ENCODE peak calls at places on chromosome 21, in eight cellular contexts. A is fibroblast of lung, S is neural progenitor cell, B is mesendoderm, H is neuronal stem cell, Z is mesenchymal stem cell, Q is MM.1S, M is NT2/D1. C is an unnamed sample.

GRCh38 chr21:27269646-27270045 is 302.8 kb upstream of the ADAMTS5 start:
- DNase-seq in A (peak; percentile 89), S (no peak), B (peak; percentile 40), H (no peak), Z (peak; percentile 97), Q (no peak), M (peak; percentile 9), C (peak; percentile 8)

GRCh38 chr21:30044447-30045064 is 104.8 kb upstream of the GRIK1 start:
- DNase-seq in A (peak; percentile 3), S (peak; percentile 31), B (peak; percentile 18), H (peak; percentile 14), Z (peak; percentile 14), Q (peak; percentile 23), M (no peak), C (peak; percentile 70)

GRCh38 chr21:41722052-41723018 is 44.5 kb downstream of the RIPK4 start:
- DNase-seq in A (no peak), S (no peak), B (no peak), H (no peak), Z (no peak), Q (no peak), M (no peak), C (no peak)

GRCh38 chr21:37749132-37749531 is 167.1 kb downstream of the KCNJ6 start:
- DNase-seq in A (no peak), S (no peak), B (no peak), H (no peak), Z (no peak), Q (no peak), M (no peak), C (no peak)

GRCh38 chr21:39447264-39447663 is 1.7 kb upstream of the LCA5L start:
- DNase-seq in A (no peak), S (no peak), B (no peak), H (no peak), Z (no peak), Q (no peak), M (no peak), C (no peak)

GRCh38 chr21:29189358-29189757 is 58.9 kb downstream of the MAP3K7CL start:
- DNase-seq in A (peak; percentile 56), S (no peak), B (no peak), H (no peak), Z (no peak), Q (no peak), M (no peak), C (no peak)

GRCh38 chr21:30395731-30396130 is at the start of gene KRTAP13-1:
- DNase-seq in A (no peak), S (no peak), B (no peak), H (no peak), Z (no peak), Q (no peak), M (no peak), C (no peak)

GRCh38 chr21:43986544-43987451 is 25.3 kb upstream of the TRAPPC10 start:
- DNase-seq in A (no peak), S (no peak), B (no peak), H (no peak), Z (no peak), Q (no peak), M (no peak), C (no peak)

GRCh38 chr21:33539612-33540011 is 2.3 kb downstream of the GART start:
- DNase-seq in A (peak; percentile 35), S (no peak), B (no peak), H (no peak), Z (no peak), Q (no peak), M (no peak), C (no peak)

GRCh38 chr21:31874817-31875216 is 2.0 kb downstream of the HUNK start:
- DNase-seq in A (no peak), S (peak; percentile 56), B (peak; percentile 70), H (peak; percentile 20), Z (no peak), Q (no peak), M (no peak), C (no peak)

GRCh38 chr21:31343680-31344480 is at the start of gene TIAM1:
- DNase-seq in A (peak; percentile 88), S (peak; percentile 68), B (peak; percentile 93), H (peak; percentile 42), Z (peak; percentile 58), Q (no peak), M (peak; percentile 51), C (peak; percentile 89)

GRCh38 chr21:41950941-41951408 is 2.8 kb downstream of the C2CD2 start:
- DNase-seq in A (no peak), S (peak; percentile 84), B (peak; percentile 73), H (no peak), Z (no peak), Q (no peak), M (peak; percentile 49), C (no peak)

GRCh38 chr21:33286600-33287456 is 20.7 kb downstream of the IL10RB start:
- DNase-seq in A (peak; percentile 91), S (no peak), B (peak; percentile 32), H (no peak), Z (peak; percentile 3), Q (no peak), M (no peak), C (peak; percentile 82)

GRCh38 chr21:41369105-41369914 is 7.5 kb downstream of the MX2 start:
- DNase-seq in A (no peak), S (peak; percentile 82), B (peak; percentile 84), H (peak; percentile 56), Z (peak; percentile 30), Q (no peak), M (peak; percentile 68), C (no peak)

GRCh38 chr21:35677298-35677841 is 383.0 kb downstream of the SETD4 start:
- DNase-seq in A (no peak), S (no peak), B (no peak), H (no peak), Z (no peak), Q (no peak), M (no peak), C (peak; percentile 40)

GRCh38 chr21:15010645-15011044 is 54.2 kb downstream of the NRIP1 start:
- DNase-seq in A (peak; percentile 81), S (no peak), B (no peak), H (no peak), Z (peak; percentile 71), Q (no peak), M (no peak), C (no peak)

GRCh38 chr21:39523398-39523797 is 71.6 kb downstream of the SH3BGR start:
- DNase-seq in A (no peak), S (no peak), B (no peak), H (no peak), Z (no peak), Q (no peak), M (no peak), C (no peak)

GRCh38 chr21:30986966-30987365 is 51.3 kb downstream of the KRTAP19-8 start:
- DNase-seq in A (no peak), S (no peak), B (no peak), H (no peak), Z (no peak), Q (no peak), M (no peak), C (no peak)

GRCh38 chr21:42563261-42564045 is 49.8 kb downstream of the SLC37A1 start:
- DNase-seq in A (no peak), S (no peak), B (no peak), H (no peak), Z (no peak), Q (no peak), M (no peak), C (no peak)

GRCh38 chr21:40837456-40837855 is 9.5 kb downstream of the DSCAM start:
- DNase-seq in A (peak; percentile 63), S (no peak), B (no peak), H (no peak), Z (no peak), Q (no peak), M (no peak), C (no peak)

GRCh38 chr21:15444118-15444960 is 285.4 kb upstream of the USP25 start:
- DNase-seq in A (no peak), S (no peak), B (peak; percentile 83), H (no peak), Z (peak; percentile 32), Q (no peak), M (no peak), C (no peak)

GRCh38 chr21:38758815-38759214 is 46.9 kb upstream of the ETS2 start:
- DNase-seq in A (peak; percentile 22), S (no peak), B (no peak), H (no peak), Z (no peak), Q (no peak), M (no peak), C (no peak)

GRCh38 chr21:35252831-35253230 is 203.7 kb upstream of the RUNX1 start:
- DNase-seq in A (peak; percentile 81), S (no peak), B (no peak), H (no peak), Z (no peak), Q (no peak), M (no peak), C (peak; percentile 64)

GRCh38 chr21:17789660-17790059 is 29.5 kb downstream of the C21orf91 start:
- DNase-seq in A (no peak), S (no peak), B (no peak), H (no peak), Z (no peak), Q (peak; percentile 42), M (no peak), C (no peak)
- H3K9ac ChIP-seq in A (no peak overlapping the region), S (no peak overlapping the region), B (no peak overlapping the region), H (no peak overlapping the region), Z (no peak overlapping the region), Q (peak overlapping the region; percentile 48), M (no peak overlapping the region), C (no peak overlapping the region)

DNA sequence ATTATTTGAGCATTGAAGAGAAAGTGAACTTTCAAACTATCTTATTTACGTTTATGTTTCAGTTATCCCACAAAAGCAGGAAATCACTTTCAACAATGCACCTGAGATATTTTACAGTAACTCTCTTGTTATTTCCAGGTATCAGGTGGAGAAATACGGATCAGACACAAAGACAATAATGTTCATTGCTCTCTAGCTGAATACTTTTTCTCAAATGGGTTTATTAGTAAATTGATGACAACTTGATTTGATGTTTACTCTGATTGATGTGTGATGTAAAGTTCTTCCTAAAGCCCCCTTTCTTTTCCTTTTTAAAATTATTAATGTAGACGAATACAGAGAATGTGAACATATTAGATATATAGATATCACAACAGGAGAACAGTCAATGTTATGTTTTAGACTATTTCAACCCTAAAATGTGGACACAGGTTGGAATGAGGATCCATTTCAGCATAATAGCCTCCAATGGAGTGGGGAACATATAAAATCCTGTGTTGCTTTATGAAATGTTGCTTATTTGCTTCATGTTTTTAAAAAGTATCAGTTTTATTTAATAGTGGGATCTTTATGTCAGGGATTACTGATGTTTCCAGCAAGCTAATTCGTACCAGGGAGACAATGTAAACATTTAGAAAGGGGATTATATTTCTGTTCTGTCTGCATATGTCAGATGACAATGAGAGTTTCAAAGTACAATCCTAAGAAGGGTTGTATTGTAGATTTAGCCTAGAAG is 1522.3 kb upstream of the TPTE start:
- DNase-seq in A (no peak), S (no peak), B (no peak), H (no peak), Z (no peak), Q (no peak), M (no peak), C (peak; percentile 1)
- H3K4me3 ChIP-seq in A (no peak overlapping the region), S (no peak overlapping the region), B (no peak overlapping the region), H (no peak overlapping the region), Z (no peak overlapping the region), Q (no peak overlapping the region), M (no peak overlapping the region), C (no peak overlapping the region)

GRCh38 chr21:45135122-45135521 is 60.7 kb downstream of the ADARB1 start:
- DNase-seq in A (no peak), S (no peak), B (no peak), H (no peak), Z (no peak), Q (no peak), M (no peak), C (no peak)
- H3K9ac ChIP-seq in A (no peak overlapping the region), S (no peak overlapping the region), B (no peak overlapping the region), H (no peak overlapping the region), Z (peak overlapping the region; percentile 7), Q (no peak overlapping the region), M (no peak overlapping the region), C (no peak overlapping the region)

GRCh38 chr21:45478816-45479669 is 63.2 kb downstream of the SLC19A1 start:
- DNase-seq in A (no peak), S (no peak), B (no peak), H (no peak), Z (no peak), Q (no peak), M (no peak), C (no peak)
- H3K4me3 ChIP-seq in A (no peak overlapping the region), S (no peak overlapping the region), B (no peak overlapping the region), H (no peak overlapping the region), Z (no peak overlapping the region), Q (peak overlapping the region; percentile 62), M (no peak overlapping the region), C (no peak overlapping the region)